ENCODE peak calls at places on chromosome 16, in seven cellular contexts. A, W, I, X, Y, L and Z are unnamed samples.

GRCh38 chr16:13766334-13766733 is 153.6 kb upstream of the ERCC4 start:
- DNase-seq in I (no peak), W (no peak), X (no peak), Y (no peak), L (no peak), A (no peak), Z (no peak)

GRCh38 chr16:17211797-17212196 is 259.0 kb downstream of the XYLT1 start:
- DNase-seq in Y (peak; percentile 36), X (no peak), I (no peak), A (peak; percentile 91), W (peak; percentile 15), L (no peak), Z (no peak)

GRCh38 chr16:11232852-11233726 is 22.9 kb downstream of the SOCS1 start:
- DNase-seq in X (no peak), A (peak; percentile 75), Y (no peak), I (no peak), L (no peak), W (no peak), Z (no peak)

GRCh38 chr16:16033208-16033717 is 83.8 kb downstream of the ABCC1 start:
- DNase-seq in I (no peak), Y (no peak), L (no peak), X (no peak), A (no peak), W (no peak), Z (no peak)

GRCh38 chr16:23962001-23962400 is 126.2 kb downstream of the PRKCB start:
- DNase-seq in I (no peak), Y (no peak), A (no peak), W (no peak), X (no peak), L (no peak), Z (no peak)

GRCh38 chr16:19555938-19556778 is 655 bp downstream of the VPS35L start:
- DNase-seq in Y (peak; percentile 42), A (peak; percentile 94), X (peak; percentile 30), W (peak; percentile 59), I (peak; percentile 6), L (peak; percentile 27), Z (peak; percentile 12)

GRCh38 chr16:69833357-69833781 is 71.2 kb downstream of the WWP2 start:
- DNase-seq in L (no peak), W (no peak), A (no peak), Y (no peak), I (no peak), X (no peak), Z (no peak)

GRCh38 chr16:69613283-69614154 is 47.8 kb downstream of the NFAT5 start:
- DNase-seq in I (peak; percentile 67), Y (no peak), W (no peak), A (no peak), X (peak; percentile 33), L (peak; percentile 88), Z (peak; percentile 29)

GRCh38 chr16:27642753-27643152 is 92.8 kb downstream of the KATNIP start:
- DNase-seq in I (peak; percentile 30), X (peak; percentile 20), A (peak; percentile 64), L (peak; percentile 2), W (peak; percentile 7), Y (no peak), Z (no peak)

GRCh38 chr16:84356591-84357116 is 11.7 kb upstream of the ATP2C2 start:
- DNase-seq in A (no peak), Y (peak; percentile 26), L (peak; percentile 83), W (no peak), I (peak; percentile 80), X (peak; percentile 37), Z (peak; percentile 23)

GRCh38 chr16:89304181-89304851 is 86.8 kb downstream of the ZNF778 start:
- DNase-seq in L (no peak), Y (no peak), X (no peak), A (no peak), I (no peak), W (no peak), Z (no peak)

GRCh38 chr16:57518520-57518919 is 17.9 kb downstream of the CCDC102A start:
- DNase-seq in L (no peak), X (no peak), I (no peak), Y (no peak), A (peak; percentile 31), W (no peak), Z (no peak)

GRCh38 chr16:46747777-46748651 is at the start of gene MYLK3:
- DNase-seq in A (peak; percentile 78), W (no peak), L (no peak), I (no peak), Y (peak; percentile 15), X (no peak), Z (no peak)

GRCh38 chr16:46751381-46751780 is 3.2 kb upstream of the MYLK3 start:
- DNase-seq in I (no peak), L (no peak), X (no peak), A (no peak), W (no peak), Y (no peak), Z (no peak)

GRCh38 chr16:46745594-46745993 is 2.5 kb downstream of the MYLK3 start:
- DNase-seq in L (no peak), A (peak; percentile 10), W (no peak), I (no peak), X (no peak), Y (no peak), Z (no peak)

GRCh38 chr16:46746821-46747776 is 1.0 kb downstream of the MYLK3 start:
- DNase-seq in Y (no peak), L (no peak), A (peak; percentile 16), W (no peak), I (no peak), X (no peak), Z (no peak)

DNA sequence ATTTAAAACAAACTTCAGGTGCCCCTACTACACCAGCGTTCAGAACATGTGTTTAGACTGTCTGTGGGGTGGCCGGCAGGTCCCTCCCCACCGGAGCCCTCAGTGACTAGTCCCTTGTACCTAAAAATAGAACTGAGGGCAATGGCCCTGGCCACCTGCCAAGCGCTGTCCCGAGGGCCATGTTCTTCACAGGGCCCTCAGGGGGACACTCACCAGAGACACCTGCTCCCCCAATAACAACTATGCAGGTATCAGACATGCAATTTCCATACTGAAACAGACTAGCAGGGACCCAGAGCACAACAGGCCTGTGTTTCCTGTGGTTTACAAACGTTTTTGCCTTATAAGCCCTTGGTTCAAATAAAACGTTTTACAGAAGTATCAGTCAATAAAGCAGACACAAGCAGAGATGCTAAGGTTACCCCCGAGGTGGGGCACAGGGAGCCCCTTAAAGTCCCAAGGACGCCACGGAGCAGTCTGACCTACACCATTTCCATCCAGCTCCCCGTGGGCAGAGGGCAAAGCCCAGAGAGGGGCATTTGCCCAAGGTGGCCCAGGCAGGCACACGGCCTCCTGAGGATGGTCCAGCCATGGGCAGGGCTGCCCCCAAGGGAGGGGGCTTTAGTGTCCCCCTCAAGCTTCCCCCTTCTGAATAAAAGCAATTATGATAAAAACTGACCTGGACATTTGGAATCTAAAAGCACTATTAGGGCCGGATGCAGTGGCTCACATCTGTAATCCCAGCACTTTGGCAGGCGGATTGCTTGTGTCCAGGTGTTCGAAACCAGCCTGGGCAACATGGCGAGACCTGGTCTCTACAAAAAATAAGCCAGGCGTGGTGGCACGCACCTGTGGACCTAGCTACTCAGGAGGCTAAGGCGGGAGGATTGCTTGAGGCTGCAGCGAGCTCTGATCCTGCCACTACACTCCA is 896 bp upstream of the MYLK3 start:
- DNase-seq in I (no peak), A (no peak), L (no peak), X (no peak), W (no peak), Y (no peak), Z (no peak)
- H2AFZ ChIP-seq in I (no peak overlapping the region), A (no peak overlapping the region), L (no peak overlapping the region), X (no peak overlapping the region), W (no peak overlapping the region), Y (peak overlapping the region; percentile 88), Z (no peak overlapping the region)

DNA sequence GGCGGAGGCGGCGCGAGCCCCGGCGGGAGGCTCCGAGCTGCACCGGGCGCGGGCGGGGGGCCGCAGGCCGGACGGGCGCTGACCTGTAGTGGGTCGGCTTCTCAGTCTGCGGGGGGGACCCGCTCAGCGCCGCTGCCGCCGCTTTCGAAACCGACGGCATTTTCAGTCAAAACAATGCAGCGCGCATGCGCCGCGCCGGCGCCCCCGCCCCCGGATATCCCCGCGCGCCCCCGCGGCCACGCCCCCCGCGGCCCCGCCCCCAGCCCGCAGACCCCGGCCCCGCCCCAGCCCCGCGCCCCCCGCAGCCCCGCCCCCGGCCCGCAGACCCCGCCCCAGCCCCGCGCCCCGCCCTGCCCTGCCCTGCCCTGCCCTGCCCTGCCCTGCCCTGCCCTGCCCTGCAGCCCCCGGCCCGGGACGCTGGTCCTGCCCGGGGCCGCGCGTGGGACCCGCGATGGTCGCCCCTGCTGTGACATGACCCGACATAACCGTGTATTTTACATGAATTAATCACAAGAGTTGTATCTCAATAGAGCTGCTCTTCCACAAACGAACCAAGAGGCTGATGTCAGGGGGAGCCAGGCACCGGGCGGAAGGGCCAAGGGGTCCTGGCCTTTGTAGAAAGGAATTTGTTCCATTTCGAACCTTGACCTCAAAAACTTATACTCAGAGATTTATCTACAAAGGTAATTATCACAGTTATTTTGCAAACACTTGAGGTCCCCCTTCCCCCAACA is at the start of gene UNKL:
- DNase-seq in A (peak; percentile 81), W (no peak), Y (peak; percentile 70), I (peak; percentile 41), L (no peak), X (peak; percentile 28), Z (no peak)
- H2AFZ ChIP-seq in A (peak within 1 kb of the TSS; percentile 76), W (no peak within 1 kb of the TSS), Y (peak within 1 kb of the TSS; percentile 87), I (peak within 1 kb of the TSS; percentile 81), L (peak within 1 kb of the TSS; percentile 86), X (peak within 1 kb of the TSS; percentile 80), Z (peak within 1 kb of the TSS; percentile 84)

DNA sequence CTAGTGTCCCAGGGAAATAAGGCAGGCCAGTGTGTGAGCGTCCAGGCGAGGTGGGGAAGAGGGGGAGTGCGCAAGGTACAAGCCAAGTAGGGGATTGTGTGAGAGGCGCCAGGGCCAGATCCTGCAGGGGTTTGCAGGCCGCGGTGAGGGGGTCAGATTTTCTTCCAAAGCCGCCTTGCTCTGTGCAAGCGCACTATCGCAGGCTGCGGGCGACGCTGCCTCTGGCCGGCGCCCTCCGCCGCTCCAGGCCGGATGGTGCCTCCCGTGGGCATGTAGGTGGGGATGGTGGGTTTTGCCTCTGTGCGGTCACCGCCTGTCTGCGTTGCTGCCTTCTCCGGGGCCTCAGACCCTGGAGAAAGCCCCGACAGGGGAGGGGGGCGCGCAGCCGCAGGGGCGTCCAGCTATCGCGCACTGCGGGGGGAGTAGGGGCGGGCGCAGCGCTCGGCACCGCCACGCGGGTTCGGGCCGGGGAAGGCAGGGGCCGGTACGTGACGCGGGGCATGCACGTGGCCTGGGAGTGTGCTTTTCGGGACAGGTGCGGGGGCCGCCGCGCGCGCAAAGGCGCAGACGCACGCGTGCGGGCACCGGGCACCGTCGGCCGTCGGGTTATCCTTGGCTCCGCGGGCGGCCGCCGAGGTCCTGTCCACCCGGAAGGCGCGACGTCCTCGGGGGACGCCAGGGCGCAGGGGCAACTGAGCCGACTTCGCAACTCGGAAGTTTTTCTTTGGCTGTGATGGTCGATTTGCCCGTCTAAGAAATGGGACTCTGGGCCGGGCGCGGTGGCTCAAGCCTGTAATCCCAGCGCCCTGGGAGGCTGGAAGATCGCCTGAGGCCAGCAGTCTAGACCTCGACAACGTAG is 1.1 kb upstream of the HAPSTR1 start:
- DNase-seq in W (no peak), I (peak; percentile 12), L (no peak), X (peak; percentile 37), Y (peak; percentile 48), A (peak; percentile 64), Z (no peak)
- H2AFZ ChIP-seq in W (no peak overlapping the region), I (peak overlapping the region; percentile 70), L (peak overlapping the region; percentile 65), X (peak overlapping the region; percentile 55), Y (peak overlapping the region; percentile 83), A (peak overlapping the region; percentile 90), Z (peak overlapping the region; percentile 81)

DNA sequence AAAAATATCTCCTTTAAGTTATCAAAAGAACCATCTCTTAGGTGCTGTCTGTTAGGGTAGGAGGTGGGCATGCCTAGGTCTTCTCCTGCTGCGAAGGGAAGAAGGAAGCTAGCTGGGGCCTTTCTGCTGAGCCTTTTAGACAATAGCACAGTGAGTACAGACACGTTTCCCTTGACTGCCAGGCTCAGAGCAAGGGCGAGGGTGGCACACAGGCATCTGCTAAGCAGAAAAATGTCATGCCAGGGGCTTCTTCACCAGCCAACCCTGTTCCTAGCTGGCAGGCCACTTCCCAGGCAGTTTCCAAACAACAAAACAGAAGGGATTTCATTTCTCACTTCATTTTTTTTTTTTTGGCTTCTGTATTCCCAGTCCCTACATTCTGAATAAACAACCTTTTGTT is 168.1 kb upstream of the MAF start:
- DNase-seq in I (no peak), Y (no peak), L (peak; percentile 19), X (no peak), A (no peak), W (no peak), Z (no peak)
- H2AFZ ChIP-seq in I (no peak overlapping the region), Y (peak overlapping the region; percentile 70), L (peak overlapping the region; percentile 94), X (peak overlapping the region; percentile 66), A (peak overlapping the region; percentile 28), W (no peak overlapping the region), Z (peak overlapping the region; percentile 7)